ENCODE peak calls at places on chromosomes 6 and 20, in six cellular contexts. D, Q, O, G, F and T are unnamed samples.

GRCh38 chr6:80438728-80439127 is 332.3 kb downstream of the BCKDHB start:
- DNase-seq in G (no peak), O (no peak), D (peak), Q (no peak), F (no peak), T (no peak)

GRCh38 chr6:53264915-53265615 is 83.7 kb downstream of the ELOVL5 start:
- DNase-seq in D (no peak), Q (no peak), G (no peak), F (no peak), O (peak), T (no peak)

GRCh38 chr20:1885254-1885653 is 10.0 kb upstream of the SIRPA start:
- DNase-seq in O (no peak), D (no peak), G (no peak), F (no peak), Q (no peak), T (no peak)

GRCh38 chr6:149273318-149273717 is 44.2 kb upstream of the TAB2 start:
- DNase-seq in F (no peak), D (no peak), G (peak), O (peak), Q (no peak), T (peak)

GRCh38 chr6:158970640-158971291 is 29.2 kb downstream of the RSPH3 start:
- DNase-seq in F (no peak), D (no peak), Q (peak), G (no peak), O (no peak), T (no peak)

GRCh38 chr6:31180500-31180899 is 10.0 kb upstream of the POU5F1 start:
- DNase-seq in F (no peak), Q (no peak), D (peak), G (peak), O (no peak), T (no peak)

GRCh38 chr20:50870572-50871161 is 60.6 kb downstream of the ADNP start:
- DNase-seq in Q (no peak), F (no peak), O (no peak), D (peak), G (no peak), T (no peak)

GRCh38 chr6:158552055-158552795 is 7.7 kb upstream of the TMEM181 start:
- DNase-seq in F (no peak), O (no peak), Q (no peak), G (no peak), D (no peak), T (no peak)

GRCh38 chr6:55040102-55040848 is 134.0 kb upstream of the HCRTR2 start:
- DNase-seq in O (peak), G (no peak), D (peak), F (no peak), Q (no peak), T (no peak)

GRCh38 chr6:103715269-103715668 is 1144.5 kb downstream of the HACE1 start:
- DNase-seq in G (no peak), O (no peak), F (no peak), Q (no peak), D (no peak), T (no peak)

GRCh38 chr6:169073311-169073710 is 180.3 kb downstream of the THBS2 start:
- DNase-seq in F (no peak), G (no peak), O (no peak), Q (no peak), D (peak), T (no peak)

GRCh38 chr6:169857343-169858292 is 106.2 kb downstream of the ERMARD start:
- DNase-seq in O (no peak), D (no peak), F (no peak), G (no peak), Q (no peak), T (no peak)

GRCh38 chr6:6277418-6277817 is 43.0 kb downstream of the F13A1 start:
- DNase-seq in D (peak), G (no peak), O (no peak), F (no peak), Q (no peak), T (no peak)

GRCh38 chr6:44022296-44022661 is 105.0 kb downstream of the MRPL14 start:
- DNase-seq in G (no peak), O (peak), F (no peak), D (peak), Q (no peak), T (no peak)

GRCh38 chr6:167827062-167827587 is 414 bp downstream of the AFDN start:
- DNase-seq in O (no peak), F (no peak), G (no peak), Q (peak), D (no peak), T (peak)

GRCh38 chr20:37458761-37459160 is 62.3 kb upstream of the NNAT start:
- DNase-seq in G (no peak), D (no peak), Q (no peak), F (no peak), O (no peak), T (no peak)

GRCh38 chr6:56349196-56349595 is 101.8 kb upstream of the COL21A1 start:
- DNase-seq in G (no peak), O (no peak), F (no peak), D (peak), Q (no peak), T (no peak)

GRCh38 chr20:37789408-37789807 is 95.6 kb downstream of the CTNNBL1 start:
- DNase-seq in G (no peak), F (no peak), Q (no peak), D (no peak), O (no peak), T (no peak)

GRCh38 chr6:135182120-135182992 is 1.2 kb downstream of the MYB start:
- DNase-seq in D (peak), G (no peak), O (no peak), Q (peak), F (peak), T (no peak)

GRCh38 chr20:13816757-13817156 is 31.9 kb downstream of the NDUFAF5 start:
- DNase-seq in F (no peak), O (no peak), G (no peak), Q (no peak), D (no peak), T (no peak)

GRCh38 chr6:169957351-169957963 is 206.0 kb downstream of the ERMARD start:
- DNase-seq in Q (no peak), D (no peak), F (no peak), G (no peak), O (no peak), T (no peak)

GRCh38 chr20:44706371-44707258 is 8.6 kb upstream of the CCN5 start:
- DNase-seq in G (no peak), F (peak), O (no peak), Q (no peak), D (no peak), T (no peak)

GRCh38 chr6:101013612-101014195 is 132.6 kb upstream of the ASCC3 start:
- DNase-seq in G (no peak), O (no peak), D (no peak), Q (no peak), F (no peak), T (no peak)

GRCh38 chr20:17620371-17621228 is 50.7 kb downstream of the DSTN start:
- DNase-seq in Q (no peak), D (no peak), G (no peak), F (no peak), O (no peak), T (peak)

GRCh38 chr6:14883921-14884320 is 361.9 kb upstream of the JARID2 start:
- DNase-seq in Q (no peak), D (peak), G (no peak), F (peak), O (peak), T (no peak)

GRCh38 chr20:9363673-9364072 is 150.7 kb upstream of the LAMP5 start:
- DNase-seq in F (no peak), G (no peak), O (no peak), D (no peak), Q (no peak), T (no peak)

GRCh38 chr6:168102093-168102985 is 23.3 kb upstream of the FRMD1 start:
- DNase-seq in F (peak), Q (peak), O (no peak), D (no peak), G (no peak), T (no peak)